ENCODE peak calls at places on chromosomes 7 and 10, in six cellular contexts. Z is mesothelial cell of epicardium, C is left lung, D is HL-60, G is T-cell, N is WTC11. J is an unnamed sample.

GRCh38 chr10:3848768-3849643 is 64.0 kb upstream of the KLF6 start:
- DNase-seq in N (no peak), G (no peak), C (no peak), D (no peak), Z (no peak), J (no peak)

GRCh38 chr10:36489181-36489927 is 636.0 kb upstream of the ANKRD30A start:
- DNase-seq in D (no peak), C (no peak), G (no peak), Z (no peak), N (no peak), J (no peak)

GRCh38 chr7:69564454-69565417 is 33.5 kb upstream of the AUTS2 start:
- DNase-seq in G (no peak), Z (peak), D (no peak), N (no peak), C (no peak), J (no peak)

GRCh38 chr10:43861966-43862751 is 213.5 kb upstream of the ZNF32 start:
- DNase-seq in Z (no peak), D (no peak), C (no peak), N (no peak), G (no peak), J (no peak)

GRCh38 chr7:82325416-82325815 is 118.2 kb downstream of the CACNA2D1 start:
- DNase-seq in N (no peak), D (no peak), Z (no peak), G (no peak), C (no peak), J (no peak)

GRCh38 chr7:149304006-149304405 is 42.0 kb downstream of the ZNF783 start:
- DNase-seq in C (no peak), Z (no peak), G (no peak), D (no peak), N (no peak), J (no peak)

GRCh38 chr10:68516766-68517165 is 10.6 kb downstream of the SLC25A16 start:
- DNase-seq in C (no peak), G (no peak), N (no peak), Z (no peak), D (no peak), J (no peak)

GRCh38 chr7:40008218-40008815 is 58.3 kb downstream of the CDK13 start:
- DNase-seq in G (no peak), N (no peak), C (no peak), D (no peak), Z (no peak), J (no peak)

GRCh38 chr10:103510046-103510685 is 16.7 kb downstream of the NEURL1 start:
- DNase-seq in C (no peak), N (no peak), G (no peak), Z (no peak), D (no peak), J (no peak)

GRCh38 chr10:132884691-132885271 is 57.6 kb downstream of the CFAP46 start:
- DNase-seq in D (no peak), G (no peak), N (peak), C (peak), Z (peak), J (no peak)

GRCh38 chr7:64875258-64875657 is 27.8 kb upstream of the ZNF273 start:
- DNase-seq in G (no peak), C (no peak), Z (no peak), N (no peak), D (no peak), J (no peak)

GRCh38 chr7:23072043-23072442 is 33.5 kb upstream of the KLHL7 start:
- DNase-seq in N (no peak), C (no peak), D (no peak), G (no peak), Z (no peak), J (no peak)

GRCh38 chr7:77326131-77326530 is 90.0 kb downstream of the GSAP start:
- DNase-seq in G (no peak), C (no peak), Z (no peak), N (no peak), D (no peak), J (no peak)

GRCh38 chr10:8130973-8131911 is 76.8 kb downstream of the GATA3 start:
- DNase-seq in D (peak), Z (no peak), C (no peak), N (no peak), G (no peak), J (no peak)

J was measured in CD4-positive, alpha-beta T cell.